ENCODE peak calls at places on chromosomes 5 and 9, in ten cellular contexts. B, J, W, S, U, R, E, Q, X and T are unnamed samples.

GRCh38 chr5:40551706-40552557 is 127.8 kb upstream of the PTGER4 start:
- DNase-seq in U (no peak), R (no peak), E (no peak), S (no peak), B (no peak), J (peak), W (no peak), Q (no peak), X (no peak), T (no peak)

GRCh38 chr9:113011911-113012381 is at the start of gene ZNF883:
- DNase-seq in W (peak), S (peak), B (peak), Q (no peak), J (peak), E (peak), X (peak), U (peak), R (peak), T (peak)

GRCh38 chr9:27542519-27542918 is 12.9 kb upstream of the MOB3B start:
- DNase-seq in S (no peak), E (no peak), J (no peak), X (no peak), R (no peak), U (no peak), Q (no peak), W (no peak), B (no peak), T (no peak)

GRCh38 chr5:102375256-102375655 is 79.2 kb upstream of the SLCO4C1 start:
- DNase-seq in R (no peak), B (no peak), J (no peak), U (no peak), S (no peak), X (no peak), W (no peak), Q (no peak), E (no peak), T (no peak)

GRCh38 chr5:126433708-126434107 is 10.5 kb downstream of the GRAMD2B start:
- DNase-seq in W (no peak), R (no peak), U (no peak), E (peak), Q (no peak), J (no peak), X (no peak), B (no peak), S (no peak), T (no peak)

GRCh38 chr5:96590796-96591195 is 71.4 kb upstream of the CAST start:
- DNase-seq in U (no peak), R (no peak), B (no peak), Q (no peak), X (no peak), S (no peak), J (no peak), E (no peak), W (no peak), T (no peak)

GRCh38 chr9:33404782-33405362 is 2.5 kb upstream of the AQP7 start:
- DNase-seq in R (no peak), J (no peak), B (no peak), X (no peak), E (no peak), W (no peak), Q (no peak), U (no peak), S (no peak), T (no peak)

GRCh38 chr9:94719878-94720277 is 6.6 kb upstream of the AOPEP start:
- DNase-seq in J (peak), W (no peak), Q (no peak), B (no peak), U (no peak), R (no peak), S (no peak), E (no peak), X (no peak), T (no peak)

GRCh38 chr5:167064199-167064811 is 1227.1 kb upstream of the WWC1 start:
- DNase-seq in Q (no peak), S (no peak), W (no peak), B (no peak), E (no peak), J (no peak), X (no peak), U (no peak), R (no peak), T (no peak)

GRCh38 chr5:90878081-90878480 is 319.5 kb downstream of the ADGRV1 start:
- DNase-seq in J (no peak), E (no peak), B (no peak), W (no peak), U (no peak), X (no peak), R (no peak), S (no peak), Q (no peak), T (no peak)

GRCh38 chr5:109571785-109572184 is 117.9 kb upstream of the MAN2A1 start:
- DNase-seq in E (no peak), U (no peak), Q (no peak), R (no peak), X (no peak), S (no peak), W (no peak), B (no peak), J (no peak), T (no peak)

GRCh38 chr5:39452846-39453245 is 28.1 kb upstream of the DAB2 start:
- DNase-seq in Q (no peak), B (no peak), S (no peak), U (no peak), E (no peak), J (no peak), R (no peak), W (no peak), X (no peak), T (no peak)

GRCh38 chr9:108053555-108054061 is 564.0 kb upstream of the KLF4 start:
- DNase-seq in U (no peak), Q (no peak), X (no peak), E (no peak), J (no peak), R (no peak), W (peak), S (peak), B (peak), T (no peak)

GRCh38 chr9:29564564-29564963 is 1991.3 kb upstream of the C9orf72 start:
- DNase-seq in B (no peak), U (no peak), X (no peak), S (no peak), R (no peak), J (peak), Q (no peak), E (no peak), W (no peak), T (no peak)

GRCh38 chr5:127077346-127077745 is 4.0 kb upstream of the C5orf63 start:
- DNase-seq in U (no peak), X (no peak), W (no peak), R (no peak), J (no peak), S (no peak), E (no peak), B (no peak), Q (no peak), T (no peak)

GRCh38 chr9:131810351-131811170 is 70.7 kb upstream of the RAPGEF1 start:
- DNase-seq in Q (no peak), R (no peak), J (no peak), S (no peak), U (no peak), W (peak), E (no peak), B (no peak), X (no peak), T (no peak)

GRCh38 chr9:127096208-127096607 is 26.2 kb downstream of the ANGPTL2 start:
- DNase-seq in U (no peak), W (no peak), R (no peak), B (no peak), J (no peak), Q (no peak), X (no peak), S (no peak), E (no peak), T (no peak)

GRCh38 chr9:126665696-126666035 is 51.9 kb downstream of the LMX1B start:
- DNase-seq in B (no peak), Q (no peak), J (no peak), E (no peak), R (no peak), U (no peak), X (no peak), S (no peak), W (no peak), T (no peak)

GRCh38 chr9:134709512-134710270 is 68.1 kb downstream of the COL5A1 start:
- DNase-seq in E (no peak), X (no peak), J (no peak), U (no peak), R (no peak), Q (no peak), B (no peak), S (no peak), W (peak), T (no peak)

GRCh38 chr9:36598281-36598680 is 25.6 kb downstream of the MELK start:
- DNase-seq in B (no peak), Q (no peak), X (no peak), J (no peak), S (no peak), E (no peak), R (no peak), W (no peak), U (no peak), T (no peak)

GRCh38 chr9:83937861-83938455 is 16.7 kb upstream of the KIF27 start:
- DNase-seq in R (no peak), U (no peak), S (no peak), Q (no peak), X (no peak), J (peak), B (no peak), W (peak), E (peak), T (no peak)

GRCh38 chr5:173581408-173582197 is 34.8 kb downstream of the BOD1 start:
- DNase-seq in R (peak), W (no peak), Q (peak), U (peak), J (peak), E (no peak), S (no peak), X (peak), B (no peak), T (peak)

GRCh38 chr9:131407717-131408195 is 13.9 kb downstream of the PRRC2B start:
- DNase-seq in R (peak), X (no peak), J (no peak), S (peak), E (peak), U (no peak), Q (peak), B (peak), W (peak), T (no peak)

GRCh38 chr5:16669776-16670175 is 53.0 kb upstream of the RETREG1 start:
- DNase-seq in Q (no peak), W (no peak), R (no peak), J (no peak), S (no peak), U (no peak), B (no peak), X (no peak), E (no peak), T (no peak)

GRCh38 chr9:89418882-89419641 is 78.9 kb downstream of the SEMA4D start:
- DNase-seq in U (peak), J (no peak), E (no peak), Q (peak), R (peak), S (no peak), B (no peak), W (no peak), X (peak), T (peak)

GRCh38 chr9:129352157-129352870 is 174.3 kb upstream of the IER5L start:
- DNase-seq in Q (no peak), U (no peak), J (no peak), B (no peak), W (no peak), S (no peak), E (no peak), X (peak), R (peak), T (peak)

GRCh38 chr5:172550096-172550765 is 90.8 kb upstream of the NEURL1B start:
- DNase-seq in R (no peak), X (no peak), Q (no peak), U (peak), J (no peak), S (no peak), W (no peak), E (no peak), B (peak), T (no peak)

GRCh38 chr9:91035825-91036208 is 234.2 kb downstream of the SYK start:
- DNase-seq in R (no peak), J (no peak), X (no peak), W (no peak), E (no peak), Q (no peak), B (no peak), S (no peak), U (no peak), T (no peak)

GRCh38 chr5:41347569-41347968 is 134.2 kb upstream of the C6 start:
- DNase-seq in Q (no peak), J (no peak), X (no peak), W (no peak), B (no peak), E (no peak), S (no peak), U (no peak), R (no peak), T (no peak)

GRCh38 chr5:105688227-105688807 is 1982.4 kb downstream of the EFNA5 start:
- DNase-seq in B (no peak), S (no peak), X (no peak), Q (no peak), W (peak), J (no peak), U (no peak), E (no peak), R (no peak), T (no peak)

GRCh38 chr5:93304391-93304790 is 276.6 kb downstream of the NR2F1-AS1 start:
- DNase-seq in J (no peak), U (no peak), Q (no peak), S (no peak), X (no peak), B (no peak), R (no peak), E (no peak), W (no peak), T (no peak)

GRCh38 chr9:18238752-18239151 is 235.2 kb upstream of the ADAMTSL1 start:
- DNase-seq in U (no peak), B (no peak), Q (no peak), S (no peak), W (no peak), J (peak), E (no peak), R (no peak), X (no peak), T (no peak)

GRCh38 chr5:122723606-122724352 is 51.1 kb upstream of the SNX2 start:
- DNase-seq in R (no peak), E (no peak), U (no peak), B (no peak), X (no peak), S (no peak), W (no peak), Q (no peak), J (peak), T (no peak)

GRCh38 chr5:133205204-133205603 is 153.4 kb downstream of the HSPA4 start:
- DNase-seq in S (no peak), W (no peak), U (no peak), B (no peak), Q (no peak), R (no peak), J (no peak), E (no peak), X (no peak), T (no peak)

GRCh38 chr9:78030553-78031270 is 899 bp downstream of the GNAQ start:
- DNase-seq in U (peak), R (peak), W (peak), B (peak), S (peak), E (no peak), J (peak), Q (peak), X (peak), T (peak)

GRCh38 chr9:32968101-32969011 is 33.1 kb downstream of the APTX start:
- DNase-seq in Q (peak), B (no peak), J (peak), S (no peak), X (peak), W (peak), E (peak), R (peak), U (no peak), T (peak)

GRCh38 chr9:99249619-99250018 is 27.5 kb downstream of the SEC61B start:
- DNase-seq in U (no peak), Q (no peak), S (no peak), J (peak), W (no peak), E (no peak), R (no peak), X (no peak), B (no peak), T (peak)

GRCh38 chr5:107555425-107556090 is 115.2 kb downstream of the EFNA5 start:
- DNase-seq in S (no peak), B (no peak), Q (no peak), E (no peak), J (peak), R (no peak), X (no peak), W (no peak), U (no peak), T (no peak)

GRCh38 chr5:179343021-179343781 is 2.1 kb downstream of the ADAMTS2 start:
- DNase-seq in U (peak), Q (no peak), E (no peak), R (no peak), W (no peak), S (no peak), X (no peak), J (no peak), B (no peak), T (no peak)